ENCODE peak calls at places on chromosome 14, in eight cellular contexts. One of them, this sample, is unnamed.
A peak's percentile ranks its signal among the peaks of the same experiment; 100 is the strongest.

GRCh38 chr14:24871302-24871701 is 178.6 kb downstream of the STXBP6 start:
- DNase-seq in left ventricle myocardium superior: no peak
- DNase-seq in cardiac muscle cell: no peak
- DNase-seq in NCI-H1436: no peak
- DNase-seq in ovary: no peak
- DNase-seq in GOT3: no peak
- DNase-seq in PC-3: no peak
- DNase-seq in activated CD4-positive, alpha-beta T cell treated with anti-CD3 and anti-CD28 coated beads, Interleukin-2, amount 50 U/mL, for 1 hour: no peak
- DNase-seq in this sample: no peak

GRCh38 chr14:74917646-74918081 is 5.4 kb downstream of the RPS6KL1 start:
- DNase-seq in left ventricle myocardium superior: peak; percentile 85
- DNase-seq in cardiac muscle cell: peak; percentile 72
- DNase-seq in NCI-H1436: no peak
- DNase-seq in ovary: peak; percentile 89
- DNase-seq in GOT3: no peak
- DNase-seq in PC-3: no peak
- DNase-seq in activated CD4-positive, alpha-beta T cell treated with anti-CD3 and anti-CD28 coated beads, Interleukin-2, amount 50 U/mL, for 1 hour: no peak
- DNase-seq in this sample: no peak

GRCh38 chr14:34208532-34208931 is 253.5 kb downstream of the SPTSSA start:
- DNase-seq in left ventricle myocardium superior: no peak
- DNase-seq in cardiac muscle cell: no peak
- DNase-seq in NCI-H1436: no peak
- DNase-seq in ovary: no peak
- DNase-seq in GOT3: no peak
- DNase-seq in PC-3: no peak
- DNase-seq in activated CD4-positive, alpha-beta T cell treated with anti-CD3 and anti-CD28 coated beads, Interleukin-2, amount 50 U/mL, for 1 hour: no peak
- DNase-seq in this sample: no peak

GRCh38 chr14:100525615-100526014 is 61.6 kb downstream of the BEGAIN start:
- DNase-seq in left ventricle myocardium superior: peak; percentile 7
- DNase-seq in cardiac muscle cell: no peak
- DNase-seq in NCI-H1436: no peak
- DNase-seq in ovary: no peak
- DNase-seq in GOT3: no peak
- DNase-seq in PC-3: no peak
- DNase-seq in activated CD4-positive, alpha-beta T cell treated with anti-CD3 and anti-CD28 coated beads, Interleukin-2, amount 50 U/mL, for 1 hour: no peak
- DNase-seq in this sample: no peak

GRCh38 chr14:95106966-95107365 is 50.4 kb downstream of the DICER1 start:
- DNase-seq in left ventricle myocardium superior: no peak
- DNase-seq in cardiac muscle cell: no peak
- DNase-seq in NCI-H1436: no peak
- DNase-seq in ovary: no peak
- DNase-seq in GOT3: no peak
- DNase-seq in PC-3: peak; percentile 5
- DNase-seq in activated CD4-positive, alpha-beta T cell treated with anti-CD3 and anti-CD28 coated beads, Interleukin-2, amount 50 U/mL, for 1 hour: no peak
- DNase-seq in this sample: no peak

GRCh38 chr14:73460691-73461127 is 2.4 kb upstream of the NUMB start:
- DNase-seq in left ventricle myocardium superior: no peak
- DNase-seq in cardiac muscle cell: peak; percentile 74
- DNase-seq in NCI-H1436: peak; percentile 69
- DNase-seq in ovary: no peak
- DNase-seq in GOT3: no peak
- DNase-seq in PC-3: peak; percentile 61
- DNase-seq in activated CD4-positive, alpha-beta T cell treated with anti-CD3 and anti-CD28 coated beads, Interleukin-2, amount 50 U/mL, for 1 hour: no peak
- DNase-seq in this sample: no peak

GRCh38 chr14:68473050-68473449 is 319.8 kb downstream of the ZFP36L1 start:
- DNase-seq in left ventricle myocardium superior: peak; percentile 29
- DNase-seq in cardiac muscle cell: no peak
- DNase-seq in NCI-H1436: no peak
- DNase-seq in ovary: no peak
- DNase-seq in GOT3: no peak
- DNase-seq in PC-3: no peak
- DNase-seq in activated CD4-positive, alpha-beta T cell treated with anti-CD3 and anti-CD28 coated beads, Interleukin-2, amount 50 U/mL, for 1 hour: no peak
- DNase-seq in this sample: no peak

GRCh38 chr14:100803694-100804075 is 22.2 kb upstream of the MEG3 start:
- DNase-seq in left ventricle myocardium superior: peak; percentile 8
- DNase-seq in cardiac muscle cell: no peak
- DNase-seq in NCI-H1436: no peak
- DNase-seq in ovary: no peak
- DNase-seq in GOT3: no peak
- DNase-seq in PC-3: no peak
- DNase-seq in activated CD4-positive, alpha-beta T cell treated with anti-CD3 and anti-CD28 coated beads, Interleukin-2, amount 50 U/mL, for 1 hour: no peak
- DNase-seq in this sample: no peak

GRCh38 chr14:95102678-95103039 is 54.7 kb downstream of the DICER1 start:
- DNase-seq in left ventricle myocardium superior: no peak
- DNase-seq in cardiac muscle cell: no peak
- DNase-seq in NCI-H1436: no peak
- DNase-seq in ovary: no peak
- DNase-seq in GOT3: no peak
- DNase-seq in PC-3: no peak
- DNase-seq in activated CD4-positive, alpha-beta T cell treated with anti-CD3 and anti-CD28 coated beads, Interleukin-2, amount 50 U/mL, for 1 hour: no peak
- DNase-seq in this sample: no peak

GRCh38 chr14:52735921-52736489 is 6.0 kb downstream of the STYX start:
- DNase-seq in left ventricle myocardium superior: no peak
- DNase-seq in cardiac muscle cell: no peak
- DNase-seq in NCI-H1436: no peak
- DNase-seq in ovary: no peak
- DNase-seq in GOT3: no peak
- DNase-seq in PC-3: no peak
- DNase-seq in activated CD4-positive, alpha-beta T cell treated with anti-CD3 and anti-CD28 coated beads, Interleukin-2, amount 50 U/mL, for 1 hour: no peak
- DNase-seq in this sample: no peak

GRCh38 chr14:45287609-45288008 is 34.6 kb upstream of the MIS18BP1 start:
- DNase-seq in left ventricle myocardium superior: no peak
- DNase-seq in cardiac muscle cell: no peak
- DNase-seq in NCI-H1436: no peak
- DNase-seq in ovary: no peak
- DNase-seq in GOT3: no peak
- DNase-seq in PC-3: peak; percentile 25
- DNase-seq in activated CD4-positive, alpha-beta T cell treated with anti-CD3 and anti-CD28 coated beads, Interleukin-2, amount 50 U/mL, for 1 hour: no peak
- DNase-seq in this sample: peak; percentile 10